ENCODE peak calls at places on chromosomes 16 and 17, in ten cellular contexts. Y is AG09309, A is heart left ventricle, G is GM12865, J is cardiac fibroblast, W is IMR-90, H is AG04450, O is mucosa of descending colon, V is brain microvascular endothelial cell, I is A549. X is an unnamed sample.

GRCh38 chr16:67884684-67885083 is at the start of gene NRN1L:
- DNase-seq in Y (no peak), A (peak; percentile 94), G (no peak), J (peak; percentile 91), W (peak; percentile 89), H (peak; percentile 79), O (peak; percentile 80), V (peak; percentile 84), I (no peak), X (peak; percentile 92)

GRCh38 chr16:57245472-57246113 is 534 bp downstream of the ARL2BP start:
- DNase-seq in Y (no peak), A (peak; percentile 57), G (peak; percentile 48), J (peak; percentile 10), W (no peak), H (no peak), O (no peak), V (no peak), I (no peak), X (no peak)

GRCh38 chr17:42407289-42407836 is 15.7 kb downstream of the CAVIN1 start:
- DNase-seq in Y (peak; percentile 23), A (peak; percentile 92), G (peak; percentile 76), J (peak; percentile 61), W (peak; percentile 39), H (no peak), O (peak; percentile 81), V (no peak), I (peak; percentile 89), X (peak; percentile 85)

GRCh38 chr16:57091990-57092785 is at the start of gene CPNE2:
- DNase-seq in Y (no peak), A (peak; percentile 74), G (peak; percentile 50), J (peak; percentile 31), W (peak; percentile 34), H (no peak), O (peak; percentile 84), V (no peak), I (peak; percentile 48), X (peak; percentile 79)

GRCh38 chr16:85546585-85547447 is 66.3 kb upstream of the GSE1 start:
- DNase-seq in Y (no peak), A (no peak), G (no peak), J (no peak), W (no peak), H (no peak), O (no peak), V (no peak), I (no peak), X (no peak)

GRCh38 chr17:79628861-79629547 is 18.2 kb upstream of the RBFOX3 start:
- DNase-seq in Y (no peak), A (no peak), G (no peak), J (no peak), W (no peak), H (no peak), O (peak; percentile 6), V (no peak), I (no peak), X (no peak)

GRCh38 chr16:75074920-75075687 is 41.5 kb downstream of the LDHD start:
- DNase-seq in Y (no peak), A (no peak), G (peak; percentile 96), J (no peak), W (no peak), H (no peak), O (peak; percentile 58), V (no peak), I (no peak), X (no peak)

GRCh38 chr16:67236551-67237395 is 9.8 kb downstream of the TMEM208 start:
- DNase-seq in Y (no peak), A (no peak), G (peak; percentile 81), J (peak; percentile 65), W (peak; percentile 31), H (no peak), O (peak; percentile 72), V (peak; percentile 39), I (peak; percentile 86), X (peak; percentile 46)

GRCh38 chr16:2979669-2980226 is 498 bp downstream of the PKMYT1 start:
- DNase-seq in Y (no peak), A (no peak), G (no peak), J (no peak), W (peak; percentile 2), H (no peak), O (no peak), V (no peak), I (no peak), X (no peak)

GRCh38 chr17:58229881-58230280 is 8.5 kb upstream of the LPO start:
- DNase-seq in Y (no peak), A (no peak), G (no peak), J (no peak), W (no peak), H (no peak), O (no peak), V (no peak), I (no peak), X (no peak)

GRCh38 chr17:65918450-65918849 is 273.5 kb downstream of the CEP112 start:
- DNase-seq in Y (no peak), A (no peak), G (no peak), J (peak; percentile 48), W (no peak), H (no peak), O (no peak), V (no peak), I (no peak), X (no peak)

GRCh38 chr16:79253100-79253631 is 347.4 kb downstream of the MAF start:
- DNase-seq in Y (no peak), A (no peak), G (no peak), J (no peak), W (no peak), H (no peak), O (peak; percentile 53), V (no peak), I (no peak), X (no peak)

GRCh38 chr16:12459401-12459791 is 344.3 kb downstream of the CPPED1 start:
- DNase-seq in Y (no peak), A (peak; percentile 60), G (peak; percentile 7), J (no peak), W (no peak), H (no peak), O (peak; percentile 39), V (no peak), I (no peak), X (no peak)

GRCh38 chr16:59459811-59460210 is 725.7 kb upstream of the GOT2 start:
- DNase-seq in Y (no peak), A (no peak), G (no peak), J (peak; percentile 40), W (peak; percentile 68), H (no peak), O (no peak), V (peak; percentile 70), I (no peak), X (no peak)

GRCh38 chr16:30761427-30761927 is 385 bp downstream of the CFAP119 start:
- DNase-seq in Y (no peak), A (no peak), G (peak; percentile 66), J (peak; percentile 24), W (peak; percentile 20), H (no peak), O (no peak), V (no peak), I (no peak), X (no peak)

DNA sequence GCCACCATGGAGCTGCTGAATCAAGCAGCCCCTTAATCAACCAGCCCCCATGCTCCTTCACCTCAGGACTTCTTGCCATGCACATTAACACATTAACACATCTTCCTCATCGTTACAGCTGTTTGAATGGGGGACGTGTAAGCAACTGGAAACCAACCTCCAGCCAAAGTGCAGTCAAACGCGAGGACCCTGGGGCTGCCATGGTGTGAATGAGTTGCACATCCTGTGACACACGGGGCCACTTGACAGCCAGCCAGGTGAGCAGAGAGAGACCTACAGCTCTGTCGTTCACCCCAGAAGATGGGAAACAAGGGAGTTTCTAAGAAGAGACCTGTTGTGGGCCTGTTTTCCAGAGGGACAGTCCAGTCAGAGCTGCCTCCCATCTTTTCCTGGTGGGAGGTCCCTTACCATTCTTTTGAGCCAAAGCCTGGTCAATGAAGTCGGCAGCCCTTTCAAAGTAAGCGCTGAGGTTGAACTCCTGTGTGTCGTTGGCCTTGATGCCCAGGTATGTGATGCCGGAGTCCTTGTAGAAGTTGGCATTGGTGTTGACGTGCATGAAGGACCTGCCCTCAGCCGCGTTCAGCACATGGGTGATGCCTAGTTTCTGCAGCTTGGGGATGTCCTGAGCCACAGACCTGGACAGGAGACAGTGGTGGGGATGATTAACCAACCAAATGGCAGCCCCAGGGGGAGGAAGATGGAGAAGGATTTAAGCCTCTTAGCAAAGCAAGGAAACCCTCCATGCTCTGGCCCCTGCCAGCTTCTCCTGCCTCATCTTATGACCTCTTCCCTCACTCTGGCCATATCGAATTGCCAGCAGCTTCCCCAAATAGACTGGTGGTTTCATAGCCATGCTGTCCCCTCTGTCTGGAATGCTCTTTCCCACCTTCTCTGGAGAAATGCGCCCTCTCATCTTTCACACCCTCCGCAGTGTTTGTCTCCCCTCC is 4.2 kb downstream of the DUSP3 start:
- DNase-seq in Y (no peak), A (no peak), G (no peak), J (no peak), W (no peak), H (no peak), O (peak; percentile 11), V (no peak), I (no peak), X (no peak)
- TF ChIP-seq CTCF in Y (no peak), A (no peak), G (no peak), J (no peak), W (no peak), H (no peak), O (no peak), V (no peak), I (no peak), X (no peak)

GRCh38 chr16:8958344-8958808 is 5.3 kb downstream of the USP7 start:
- DNase-seq in Y (no peak), A (peak; percentile 39), G (peak; percentile 56), J (peak; percentile 65), W (peak; percentile 69), H (no peak), O (peak; percentile 58), V (peak; percentile 84), I (no peak), X (peak; percentile 85)
- H3K4me3 ChIP-seq in Y (no peak overlapping the region), A (no peak overlapping the region), G (peak overlapping the region; percentile 50), J (peak overlapping the region; percentile 7), W (no peak overlapping the region), H (peak overlapping the region; percentile 7), O (no peak overlapping the region), V (peak overlapping the region; percentile 12), I (no peak overlapping the region), X (peak overlapping the region; percentile 5)

GRCh38 chr16:53511403-53512280 is 8.6 kb upstream of the AKTIP start:
- DNase-seq in Y (no peak), A (no peak), G (no peak), J (no peak), W (no peak), H (no peak), O (no peak), V (no peak), I (peak; percentile 32), X (no peak)
- TF ChIP-seq CTCF in Y (no peak), A (no peak), G (no peak), J (no peak), W (no peak), H (no peak), O (no peak), V (no peak), I (no peak), X (no peak)

DNA sequence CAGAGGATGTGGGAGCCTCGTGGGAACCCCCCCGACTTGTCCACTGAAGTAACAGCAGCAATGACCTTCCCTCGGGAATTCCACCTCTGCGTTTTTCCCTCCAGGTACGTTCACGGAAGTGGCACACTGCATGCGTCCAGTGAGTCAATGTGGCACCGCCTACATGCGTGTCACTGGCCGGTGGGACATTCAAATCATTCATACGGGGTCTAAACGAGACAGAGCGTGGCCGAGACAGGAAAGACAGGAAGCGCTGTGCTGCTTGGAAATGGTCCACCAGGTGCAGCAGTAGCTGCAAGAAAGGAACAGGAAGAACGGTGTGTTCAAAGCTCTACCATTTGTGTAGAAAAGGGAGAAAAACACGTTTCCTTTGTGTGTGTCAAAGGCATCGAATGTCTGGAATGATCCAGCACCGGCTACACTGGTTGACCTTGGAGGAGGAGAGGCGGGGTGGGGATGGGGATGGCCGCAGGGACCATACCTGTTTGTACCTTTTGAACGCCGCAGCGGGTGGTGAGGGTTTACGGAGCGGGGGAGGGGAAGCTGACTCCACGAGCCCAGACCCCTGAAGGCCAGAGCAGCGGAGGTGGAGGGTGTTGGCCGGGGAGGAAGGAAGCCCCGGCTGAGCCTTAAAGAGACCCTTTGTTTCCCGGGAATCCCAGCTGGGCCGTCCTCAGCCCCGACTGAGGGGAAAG is 1.7 kb upstream of the PGAP6 start:
- DNase-seq in Y (no peak), A (peak; percentile 27), G (peak; percentile 85), J (no peak), W (no peak), H (no peak), O (peak; percentile 80), V (no peak), I (no peak), X (no peak)
- H3K4me3 ChIP-seq in Y (no peak overlapping the region), A (peak overlapping the region; percentile 68), G (peak overlapping the region; percentile 93), J (no peak overlapping the region), W (no peak overlapping the region), H (no peak overlapping the region), O (no peak overlapping the region), V (no peak overlapping the region), I (no peak overlapping the region), X (peak overlapping the region; percentile 79)